ENCODE peak calls at places on chromosome 20, in five cellular contexts. B, G, Z, O and M are unnamed samples.

GRCh38 chr20:53104889-53105288 is 132.7 kb downstream of the TSHZ2 start:
- DNase-seq in B (no peak), O (no peak), G (no peak), Z (no peak), M (no peak)

GRCh38 chr20:42361402-42361801 is 743.2 kb upstream of the CHD6 start:
- DNase-seq in O (no peak), Z (no peak), B (no peak), G (no peak), M (no peak)

GRCh38 chr20:33649201-33649631 is 12.9 kb upstream of the C20orf144 start:
- DNase-seq in B (no peak), G (no peak), Z (no peak), O (no peak), M (no peak)

GRCh38 chr20:20549267-20549612 is 163.2 kb downstream of the RALGAPA2 start:
- DNase-seq in G (no peak), O (no peak), Z (no peak), B (no peak), M (no peak)

GRCh38 chr20:22795897-22796296 is 211.5 kb upstream of the FOXA2 start:
- DNase-seq in B (no peak), G (peak), Z (no peak), O (no peak), M (no peak)

GRCh38 chr20:52681288-52681687 is 290.9 kb upstream of the TSHZ2 start:
- DNase-seq in G (no peak), B (no peak), Z (no peak), O (no peak), M (no peak)

GRCh38 chr20:57008217-57008616 is 258.2 kb downstream of the BMP7 start:
- DNase-seq in Z (no peak), O (no peak), B (no peak), G (no peak), M (no peak)

GRCh38 chr20:61331542-61331941 is 79.5 kb downstream of the CDH4 start:
- DNase-seq in O (no peak), B (no peak), G (no peak), Z (no peak), M (no peak)

GRCh38 chr20:23151885-23152284 is 65.8 kb upstream of the CD93 start:
- DNase-seq in B (no peak), G (no peak), O (no peak), Z (peak), M (no peak)

GRCh38 chr20:47795214-47795667 is 10.0 kb upstream of the SULF2 start:
- DNase-seq in G (no peak), Z (no peak), B (no peak), O (no peak), M (no peak)

GRCh38 chr20:33419140-33419974 is 18.0 kb upstream of the CDK5RAP1 start:
- DNase-seq in O (no peak), B (peak), G (no peak), Z (no peak), M (no peak)

GRCh38 chr20:22962567-22963439 is 72.3 kb upstream of the SSTR4 start:
- DNase-seq in G (no peak), B (no peak), Z (no peak), O (no peak), M (no peak)

GRCh38 chr20:32920530-32921298 is 62.0 kb downstream of the EFCAB8 start:
- DNase-seq in O (no peak), G (no peak), Z (no peak), B (no peak), M (no peak)

GRCh38 chr20:10953437-10953836 is 279.6 kb upstream of the JAG1 start:
- DNase-seq in G (no peak), Z (no peak), B (no peak), O (no peak), M (no peak)

GRCh38 chr20:31566658-31567379 is 38.3 kb upstream of the ID1 start:
- DNase-seq in G (no peak), O (no peak), B (no peak), Z (peak), M (peak)

GRCh38 chr20:8073024-8073832 is 53.7 kb upstream of the TMX4 start:
- DNase-seq in G (peak), B (no peak), Z (no peak), O (no peak), M (peak)

GRCh38 chr20:42260216-42260615 is 642.0 kb upstream of the CHD6 start:
- DNase-seq in Z (no peak), B (no peak), O (no peak), G (no peak), M (no peak)

GRCh38 chr20:37278966-37279590 is 10.4 kb upstream of the MANBAL start:
- DNase-seq in Z (no peak), O (no peak), G (no peak), B (no peak), M (no peak)

GRCh38 chr20:13262701-13263335 is 41.7 kb downstream of the ISM1 start:
- DNase-seq in B (no peak), Z (no peak), G (no peak), O (no peak), M (no peak)

GRCh38 chr20:35226126-35226774 is at the start of gene MMP24:
- DNase-seq in Z (peak), B (peak), G (no peak), O (no peak), M (peak)

DNA sequence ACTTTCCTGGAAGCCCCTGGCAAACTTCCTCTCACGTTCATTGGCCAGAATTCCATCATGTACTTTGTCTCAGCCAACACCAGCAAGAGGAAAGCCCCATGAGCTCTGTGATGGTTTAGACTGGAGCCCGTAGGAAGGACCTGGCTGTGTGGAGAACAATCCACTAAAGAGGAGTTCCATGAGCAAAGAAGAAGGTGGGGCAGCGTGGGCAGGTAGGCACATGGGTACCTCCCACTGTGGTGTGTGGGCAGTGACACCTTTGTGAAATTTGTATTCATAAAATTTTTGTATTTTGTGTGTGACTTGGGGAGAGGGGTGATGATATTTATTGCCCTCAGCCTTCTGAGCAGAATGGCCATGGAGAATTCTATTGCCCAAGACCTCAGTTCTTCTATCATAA is 89.5 kb upstream of the SCP2D1 start:
- DNase-seq in B (no peak), O (no peak), Z (no peak), G (no peak), M (no peak)
- TF ChIP-seq CREB1 in B (no peak), O (no peak), Z (no peak), G (no peak), M (no peak)

GRCh38 chr20:3209023-3209945 is at the start of gene ITPA:
- DNase-seq in Z (peak), B (peak), G (peak), O (no peak), M (peak)
- TF ChIP-seq POLR2AphosphoS5 in Z (no peak), B (peak), G (peak), O (peak), M (peak)

GRCh38 chr20:5835870-5836269 is 85.7 kb downstream of the SHLD1 start:
- DNase-seq in G (no peak), O (no peak), Z (no peak), B (no peak), M (no peak)
- TF ChIP-seq CREB1 in G (no peak), O (no peak), Z (no peak), B (no peak), M (no peak)

GRCh38 chr20:18004389-18005031 is 35.7 kb downstream of the MGME1 start:
- DNase-seq in G (peak), Z (no peak), O (no peak), B (no peak), M (no peak)
- TF ChIP-seq POLR2AphosphoS5 in G (no peak), Z (no peak), O (no peak), B (no peak), M (no peak)

GRCh38 chr20:59703046-59703445 is 98.7 kb downstream of the PHACTR3 start:
- DNase-seq in O (no peak), G (no peak), B (no peak), Z (no peak), M (no peak)
- TF ChIP-seq CREB1 in O (no peak), G (no peak), B (no peak), Z (no peak), M (no peak)

DNA sequence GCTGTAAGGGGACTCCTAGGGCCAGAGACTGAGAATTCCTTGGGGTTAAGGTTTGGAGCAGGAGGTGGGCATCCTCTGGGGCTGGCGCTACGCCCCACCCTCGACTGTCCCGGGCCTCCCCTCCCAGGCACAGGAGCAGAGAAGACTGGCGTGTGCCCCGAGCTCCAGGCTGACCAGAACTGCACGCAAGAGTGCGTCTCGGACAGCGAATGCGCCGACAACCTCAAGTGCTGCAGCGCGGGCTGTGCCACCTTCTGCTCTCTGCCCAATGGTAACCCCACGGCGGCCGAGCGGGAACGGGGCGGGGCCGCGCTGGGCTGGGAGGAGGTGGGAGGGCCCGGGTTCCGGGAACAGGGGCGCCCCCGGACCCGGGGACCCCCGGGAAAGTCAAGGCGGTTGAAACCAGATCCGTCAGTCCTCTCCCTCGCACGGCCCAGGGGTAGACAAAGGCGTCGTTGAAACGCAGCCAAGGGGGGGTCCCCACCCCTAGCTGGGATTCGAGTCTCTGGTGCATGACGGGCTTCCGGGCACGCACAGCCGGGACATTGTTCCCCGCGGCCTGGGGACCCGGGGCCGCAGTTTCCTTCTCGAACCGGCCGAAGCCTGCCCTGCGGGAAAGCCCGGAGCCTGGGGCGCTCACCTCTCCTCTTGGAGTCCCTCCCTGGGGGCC is 844 bp downstream of the WFDC2 start:
- DNase-seq in Z (peak), G (no peak), O (no peak), B (no peak), M (peak)
- TF ChIP-seq POLR2AphosphoS5 in Z (peak), G (no peak), O (no peak), B (no peak), M (peak)

GRCh38 chr20:5741089-5741488 is 9.1 kb upstream of the SHLD1 start:
- DNase-seq in B (peak), O (no peak), G (no peak), Z (no peak), M (no peak)
- TF ChIP-seq CREB1 in B (no peak), O (no peak), G (no peak), Z (no peak), M (no peak)

DNA sequence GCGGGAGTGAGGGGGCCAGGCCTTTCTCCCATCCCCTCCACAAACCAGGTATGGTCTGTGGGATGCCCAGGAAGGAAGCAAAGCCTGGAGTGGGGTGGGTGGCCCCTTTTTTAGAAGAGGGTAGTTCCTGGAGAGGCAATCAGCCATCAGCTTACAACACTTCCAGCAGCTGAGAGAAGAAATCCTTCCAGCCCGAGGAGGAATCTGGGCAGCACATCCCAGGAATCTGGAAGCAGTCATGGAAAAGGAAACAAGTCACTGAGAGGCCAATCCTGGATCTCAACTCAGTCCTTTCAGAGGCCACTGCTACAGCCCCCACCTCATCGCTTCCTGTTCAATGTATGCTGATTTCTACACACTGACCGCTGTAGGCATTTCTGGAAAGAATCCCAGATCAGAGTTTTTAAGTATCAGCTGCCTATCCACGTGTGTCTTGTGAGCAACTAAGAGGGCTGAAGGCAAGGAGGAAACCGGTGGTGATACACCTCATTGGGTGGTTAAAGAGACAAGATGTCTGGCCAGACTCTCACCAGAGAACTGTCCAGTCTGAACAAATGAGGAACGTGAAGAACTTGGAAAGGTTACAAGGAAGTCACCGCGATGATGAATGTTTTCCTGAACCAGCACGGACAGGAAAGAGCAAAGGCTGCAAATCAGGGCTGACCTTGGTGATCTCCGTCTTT is 92.9 kb upstream of the SHLD1 start:
- DNase-seq in O (no peak), G (peak), B (no peak), Z (no peak), M (no peak)
- TF ChIP-seq POLR2AphosphoS5 in O (no peak), G (no peak), B (no peak), Z (no peak), M (no peak)

GRCh38 chr20:4469910-4470309 is 251.8 kb upstream of the PRND start:
- DNase-seq in B (no peak), G (no peak), O (no peak), Z (no peak), M (no peak)

GRCh38 chr20:4472906-4473305 is 248.8 kb upstream of the PRND start:
- DNase-seq in B (no peak), G (no peak), Z (no peak), O (no peak), M (no peak)

GRCh38 chr20:4470375-4470774 is 251.3 kb upstream of the PRND start:
- DNase-seq in G (no peak), Z (no peak), O (no peak), B (no peak), M (no peak)

GRCh38 chr20:4468114-4468513 is 253.6 kb upstream of the PRND start:
- DNase-seq in Z (no peak), G (no peak), O (no peak), B (no peak), M (no peak)

DNA sequence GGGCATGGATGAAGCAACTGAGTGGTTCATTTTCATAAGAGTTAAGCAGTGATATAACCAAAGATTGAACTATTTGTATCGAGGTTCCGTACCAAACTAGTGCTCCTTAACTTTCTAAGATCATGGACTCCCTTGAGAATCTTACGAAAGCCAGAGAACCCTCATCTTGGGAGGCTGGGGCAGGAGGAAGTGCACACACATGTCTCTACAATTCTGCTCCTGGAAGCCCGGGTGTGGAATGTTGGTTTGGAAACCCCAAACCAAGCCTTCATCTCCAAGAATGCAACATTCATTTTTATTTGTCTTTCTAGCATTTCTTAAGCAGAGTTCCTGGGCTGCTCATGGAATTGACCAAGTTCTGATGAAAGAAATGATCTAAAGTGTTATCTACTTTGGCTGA is 250.5 kb upstream of the PRND start:
- DNase-seq in B (no peak), O (no peak), G (no peak), Z (no peak), M (no peak)
- TF ChIP-seq CREB1 in B (no peak), O (no peak), G (no peak), Z (no peak), M (no peak)

GRCh38 chr20:6812530-6812929 is 45.0 kb downstream of the BMP2 start:
- DNase-seq in Z (no peak), G (no peak), B (no peak), O (no peak), M (peak)

GRCh38 chr20:6814945-6815344 is 47.5 kb downstream of the BMP2 start:
- DNase-seq in O (no peak), B (no peak), Z (no peak), G (no peak), M (peak)

GRCh38 chr20:6819599-6819998 is 52.1 kb downstream of the BMP2 start:
- DNase-seq in B (no peak), G (peak), O (no peak), Z (no peak), M (no peak)

DNA sequence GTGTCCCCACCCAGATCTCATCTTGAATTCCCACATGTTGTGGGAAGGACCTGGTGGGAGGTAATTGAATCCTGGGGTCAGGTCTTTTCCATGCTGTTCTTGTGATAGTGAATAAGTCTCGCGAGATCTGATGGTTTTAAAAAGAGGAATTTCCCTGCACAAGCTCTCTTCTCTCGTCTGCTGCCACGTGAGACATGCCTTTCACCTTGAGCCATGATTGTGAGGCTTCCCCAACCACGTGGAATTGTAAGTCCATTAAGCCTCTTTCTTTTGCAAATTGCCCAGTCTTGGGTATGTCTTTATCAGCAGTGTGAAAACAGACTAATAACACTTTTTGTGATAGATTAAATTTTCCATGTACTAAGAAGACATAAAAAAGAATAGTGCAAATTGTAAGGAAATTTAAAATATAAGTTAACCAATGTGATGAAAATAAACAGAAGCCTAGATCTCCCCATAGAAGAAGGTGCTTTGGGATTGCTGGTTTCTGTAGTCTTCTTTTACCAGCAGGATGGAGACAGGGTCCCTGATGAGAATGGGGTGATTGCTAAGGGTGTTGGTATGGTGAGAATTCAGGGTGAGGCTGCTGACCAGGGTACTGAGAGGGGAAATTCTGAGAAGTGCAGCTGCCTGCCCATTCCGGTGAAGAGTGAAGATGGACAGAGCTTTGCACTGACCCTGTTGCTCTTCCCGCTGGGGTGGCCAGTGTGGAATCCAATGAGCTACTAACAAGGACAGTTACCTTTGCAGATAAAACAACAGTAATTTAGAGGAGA is 50.7 kb downstream of the BMP2 start:
- DNase-seq in G (no peak), B (no peak), O (no peak), Z (no peak), M (peak)
- TF ChIP-seq POLR2AphosphoS5 in G (no peak), B (no peak), O (no peak), Z (no peak), M (no peak)